ENCODE peak calls at places on chromosomes 5 and 9, in six cellular contexts. T, M, W, C, L and Y are unnamed samples.

GRCh38 chr5:154593091-154593490 is 115.1 kb upstream of the HAND1 start:
- DNase-seq in T (no peak), M (no peak), W (no peak), C (no peak), L (peak; percentile 83), Y (no peak)

GRCh38 chr5:34756781-34757624 is 82.0 kb upstream of the TTC23L start:
- DNase-seq in T (no peak), M (no peak), W (no peak), C (no peak), L (peak; percentile 75), Y (peak; percentile 61)

GRCh38 chr5:150457112-150457511 is 7.6 kb upstream of the RPS14 start:
- DNase-seq in T (no peak), M (no peak), W (no peak), C (no peak), L (no peak), Y (no peak)

GRCh38 chr9:8429768-8430167 is 630.2 kb upstream of the DMAC1 start:
- DNase-seq in T (no peak), M (no peak), W (no peak), C (no peak), L (no peak), Y (no peak)

GRCh38 chr5:93874080-93874479 is 132.7 kb upstream of the POU5F2 start:
- DNase-seq in T (no peak), M (peak; percentile 1), W (no peak), C (no peak), L (no peak), Y (no peak)

GRCh38 chr5:128736567-128736966 is 198.5 kb upstream of the FBN2 start:
- DNase-seq in T (no peak), M (no peak), W (no peak), C (no peak), L (peak; percentile 43), Y (peak; percentile 25)

GRCh38 chr5:40386293-40386692 is 293.4 kb upstream of the PTGER4 start:
- DNase-seq in T (peak; percentile 84), M (no peak), W (no peak), C (no peak), L (no peak), Y (no peak)

GRCh38 chr5:40909233-40909632 is at the start of gene C7:
- DNase-seq in T (no peak), M (no peak), W (peak; percentile 39), C (no peak), L (peak; percentile 91), Y (no peak)

GRCh38 chr5:61731946-61732314 is 399.9 kb downstream of the ZSWIM6 start:
- DNase-seq in T (no peak), M (no peak), W (no peak), C (no peak), L (no peak), Y (no peak)

GRCh38 chr5:157459715-157460599 is at the start of gene NIPAL4:
- DNase-seq in T (no peak), M (no peak), W (no peak), C (no peak), L (no peak), Y (peak; percentile 48)

GRCh38 chr5:113166285-113166684 is 189.7 kb downstream of the DCP2 start:
- DNase-seq in T (no peak), M (no peak), W (no peak), C (no peak), L (peak; percentile 76), Y (peak; percentile 34)

GRCh38 chr5:6365142-6365976 is 13.0 kb downstream of the MED10 start:
- DNase-seq in T (no peak), M (no peak), W (no peak), C (no peak), L (peak; percentile 35), Y (no peak)

GRCh38 chr5:168649306-168649705 is 70.1 kb upstream of the PANK3 start:
- DNase-seq in T (peak; percentile 34), M (no peak), W (no peak), C (no peak), L (no peak), Y (no peak)

GRCh38 chr9:134539613-134540012 is 102.0 kb upstream of the COL5A1 start:
- DNase-seq in T (no peak), M (no peak), W (no peak), C (no peak), L (peak; percentile 43), Y (no peak)

GRCh38 chr5:37722236-37723146 is 117.3 kb downstream of the GDNF start:
- DNase-seq in T (peak; percentile 82), M (no peak), W (peak; percentile 85), C (no peak), L (peak; percentile 92), Y (peak; percentile 16)

GRCh38 chr5:14036514-14036913 is 92.0 kb upstream of the DNAH5 start:
- DNase-seq in T (peak; percentile 76), M (peak; percentile 23), W (no peak), C (no peak), L (peak; percentile 28), Y (peak; percentile 26)

GRCh38 chr9:4117835-4118610 is 181.8 kb downstream of the GLIS3 start:
- DNase-seq in T (peak; percentile 8), M (no peak), W (peak; percentile 77), C (peak; percentile 63), L (no peak), Y (no peak)

GRCh38 chr5:137300411-137301240 is 198.5 kb downstream of the SPOCK1 start:
- DNase-seq in T (no peak), M (no peak), W (no peak), C (no peak), L (peak; percentile 41), Y (no peak)

GRCh38 chr5:87069974-87070608 is 197.6 kb upstream of the RASA1 start:
- DNase-seq in T (peak; percentile 13), M (no peak), W (peak; percentile 65), C (no peak), L (peak; percentile 77), Y (peak; percentile 46)

GRCh38 chr5:128681764-128682664 is 144.0 kb upstream of the FBN2 start:
- DNase-seq in T (no peak), M (no peak), W (no peak), C (no peak), L (no peak), Y (no peak)

GRCh38 chr9:90870646-90871326 is 69.2 kb downstream of the SYK start:
- DNase-seq in T (no peak), M (peak; percentile 27), W (peak; percentile 59), C (no peak), L (peak; percentile 61), Y (peak; percentile 56)

GRCh38 chr9:71879644-71880174 is 31.3 kb downstream of the ABHD17B start:
- DNase-seq in T (no peak), M (no peak), W (no peak), C (no peak), L (no peak), Y (no peak)

GRCh38 chr9:71884005-71884404 is 27.0 kb downstream of the ABHD17B start:
- DNase-seq in T (no peak), M (no peak), W (no peak), C (no peak), L (no peak), Y (no peak)

GRCh38 chr9:71876829-71877228 is 34.2 kb downstream of the ABHD17B start:
- DNase-seq in T (no peak), M (no peak), W (no peak), C (no peak), L (no peak), Y (no peak)

GRCh38 chr9:71876106-71876505 is 34.9 kb downstream of the ABHD17B start:
- DNase-seq in T (no peak), M (no peak), W (no peak), C (no peak), L (no peak), Y (no peak)

GRCh38 chr9:71878327-71879274 is 32.4 kb downstream of the ABHD17B start:
- DNase-seq in T (no peak), M (no peak), W (no peak), C (no peak), L (no peak), Y (no peak)
- H3K9me3 ChIP-seq in T (peaks cover 7% of the 10 kb centered on the region), M (peaks cover 22% of the 10 kb centered on the region), W (peaks cover 43% of the 10 kb centered on the region), C (peaks cover 31% of the 10 kb centered on the region), L (no peaks in the 10 kb centered on the region), Y (peaks cover 19% of the 10 kb centered on the region)

GRCh38 chr5:1228121-1228520 is 2.9 kb downstream of the SLC6A18 start:
- DNase-seq in T (peak; percentile 20), M (no peak), W (no peak), C (no peak), L (no peak), Y (no peak)
- H3K9me3 ChIP-seq in T (no peaks in the 10 kb centered on the region), M (no peaks in the 10 kb centered on the region), W (no peaks in the 10 kb centered on the region), C (no peaks in the 10 kb centered on the region), L (no peaks in the 10 kb centered on the region), Y (no peaks in the 10 kb centered on the region)

GRCh38 chr5:140795259-140795641 is 598 bp downstream of the PCDHA2 start:
- DNase-seq in T (no peak), M (no peak), W (peak; percentile 27), C (no peak), L (no peak), Y (peak; percentile 54)
- H3K9me3 ChIP-seq in T (no peaks in the 10 kb centered on the region), M (peaks cover 12% of the 10 kb centered on the region), W (peaks cover 15% of the 10 kb centered on the region), C (peaks cover 15% of the 10 kb centered on the region), L (no peaks in the 10 kb centered on the region), Y (peaks cover 24% of the 10 kb centered on the region)

GRCh38 chr5:141272906-141273305 is 27.7 kb downstream of the PCDHB15 start:
- DNase-seq in T (peak; percentile 45), M (no peak), W (peak; percentile 7), C (no peak), L (no peak), Y (no peak)
- H3K9me3 ChIP-seq in T (peaks cover 14% of the 10 kb centered on the region), M (peaks cover 24% of the 10 kb centered on the region), W (peaks cover 26% of the 10 kb centered on the region), C (peaks cover 75% of the 10 kb centered on the region), L (no peaks in the 10 kb centered on the region), Y (peaks cover 35% of the 10 kb centered on the region)

GRCh38 chr5:173294673-173295320 is 33.4 kb downstream of the STC2 start:
- DNase-seq in T (no peak), M (no peak), W (no peak), C (no peak), L (no peak), Y (no peak)

GRCh38 chr5:173293817-173294672 is 34.2 kb downstream of the STC2 start:
- DNase-seq in T (peak; percentile 83), M (no peak), W (peak; percentile 83), C (peak; percentile 85), L (peak; percentile 81), Y (peak; percentile 88)

GRCh38 chr5:173296737-173297676 is 31.2 kb downstream of the STC2 start:
- DNase-seq in T (peak; percentile 59), M (no peak), W (no peak), C (no peak), L (no peak), Y (no peak)

GRCh38 chr5:173297813-173298212 is 30.4 kb downstream of the STC2 start:
- DNase-seq in T (no peak), M (no peak), W (no peak), C (no peak), L (no peak), Y (no peak)

DNA sequence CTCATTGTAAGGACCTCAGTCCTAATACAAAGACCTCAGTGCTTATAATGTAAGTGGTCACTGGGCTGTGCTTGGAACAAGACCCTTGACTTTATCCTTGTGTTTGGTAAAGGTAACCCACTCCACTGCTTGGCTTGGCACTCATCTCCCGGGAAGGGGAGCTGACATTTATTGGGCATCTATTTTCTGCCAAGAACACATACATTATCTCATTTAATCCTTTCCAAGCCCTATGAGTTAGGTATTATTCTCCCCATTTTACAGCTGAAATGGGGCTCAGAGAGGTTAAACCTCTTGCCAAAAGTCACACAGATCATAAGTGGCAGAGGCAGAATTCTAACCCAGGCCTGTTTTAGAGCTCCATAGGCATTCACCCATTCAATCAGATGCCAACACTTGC is 32.4 kb downstream of the STC2 start:
- DNase-seq in T (no peak), M (no peak), W (no peak), C (no peak), L (no peak), Y (no peak)
- H3K9me3 ChIP-seq in T (no peaks in the 10 kb centered on the region), M (no peaks in the 10 kb centered on the region), W (no peaks in the 10 kb centered on the region), C (no peaks in the 10 kb centered on the region), L (no peaks in the 10 kb centered on the region), Y (no peaks in the 10 kb centered on the region)